ENCODE peak calls at places on chromosomes 13 and 19, in seven cellular contexts. One of them, this sample, is unnamed.

GRCh38 chr19:31315621-31316011 is 33.6 kb downstream of the TSHZ3 start:
- DNase-seq in activated CD8-positive, alpha-beta memory T cell treated with anti-CD3 and anti-CD28 coated beads, Interleukin-2, amount 10 ng/mL, durations not matched to agents 7 days and 5 days: no peak
- DNase-seq in T follicular helper cell: no peak
- DNase-seq in left colon: no peak
- DNase-seq in neuronal stem cell: no peak
- DNase-seq in stimulated activated CD4-positive, alpha-beta T cell treated with anti-CD3 and anti-CD28 coated beads, Interleukin-12 subunit alpha, Interleukin-12 subunit beta, amount 100 ng/mL, for 24 hours: no peak
- DNase-seq in cardiac fibroblast: no peak
- DNase-seq in this sample: no peak

GRCh38 chr19:15487038-15487437 is 7.7 kb upstream of the PGLYRP2 start:
- DNase-seq in stimulated activated CD4-positive, alpha-beta T cell treated with anti-CD3 and anti-CD28 coated beads, Interleukin-12 subunit alpha, Interleukin-12 subunit beta, amount 100 ng/mL, for 24 hours: no peak
- DNase-seq in cardiac fibroblast: no peak
- DNase-seq in neuronal stem cell: no peak
- DNase-seq in T follicular helper cell: no peak
- DNase-seq in left colon: no peak
- DNase-seq in activated CD8-positive, alpha-beta memory T cell treated with anti-CD3 and anti-CD28 coated beads, Interleukin-2, amount 10 ng/mL, durations not matched to agents 7 days and 5 days: no peak
- DNase-seq in this sample: no peak

GRCh38 chr19:14162871-14163297 is 26.5 kb upstream of the ASF1B start:
- DNase-seq in T follicular helper cell: no peak
- DNase-seq in activated CD8-positive, alpha-beta memory T cell treated with anti-CD3 and anti-CD28 coated beads, Interleukin-2, amount 10 ng/mL, durations not matched to agents 7 days and 5 days: no peak
- DNase-seq in stimulated activated CD4-positive, alpha-beta T cell treated with anti-CD3 and anti-CD28 coated beads, Interleukin-12 subunit alpha, Interleukin-12 subunit beta, amount 100 ng/mL, for 24 hours: no peak
- DNase-seq in neuronal stem cell: no peak
- DNase-seq in left colon: no peak
- DNase-seq in cardiac fibroblast: no peak
- DNase-seq in this sample: no peak

GRCh38 chr13:94090773-94091172 is 388.7 kb downstream of the DCT start:
- DNase-seq in left colon: no peak
- DNase-seq in T follicular helper cell: no peak
- DNase-seq in cardiac fibroblast: no peak
- DNase-seq in activated CD8-positive, alpha-beta memory T cell treated with anti-CD3 and anti-CD28 coated beads, Interleukin-2, amount 10 ng/mL, durations not matched to agents 7 days and 5 days: no peak
- DNase-seq in stimulated activated CD4-positive, alpha-beta T cell treated with anti-CD3 and anti-CD28 coated beads, Interleukin-12 subunit alpha, Interleukin-12 subunit beta, amount 100 ng/mL, for 24 hours: no peak
- DNase-seq in neuronal stem cell: no peak
- DNase-seq in this sample: no peak

GRCh38 chr19:13984186-13984585 is 21.9 kb downstream of the RFX1 start:
- DNase-seq in neuronal stem cell: no peak
- DNase-seq in activated CD8-positive, alpha-beta memory T cell treated with anti-CD3 and anti-CD28 coated beads, Interleukin-2, amount 10 ng/mL, durations not matched to agents 7 days and 5 days: no peak
- DNase-seq in T follicular helper cell: no peak
- DNase-seq in stimulated activated CD4-positive, alpha-beta T cell treated with anti-CD3 and anti-CD28 coated beads, Interleukin-12 subunit alpha, Interleukin-12 subunit beta, amount 100 ng/mL, for 24 hours: no peak
- DNase-seq in left colon: no peak
- DNase-seq in cardiac fibroblast: no peak
- DNase-seq in this sample: no peak

GRCh38 chr13:91358384-91358776 is 10.9 kb downstream of the MIR17HG start:
- DNase-seq in activated CD8-positive, alpha-beta memory T cell treated with anti-CD3 and anti-CD28 coated beads, Interleukin-2, amount 10 ng/mL, durations not matched to agents 7 days and 5 days: no peak
- DNase-seq in T follicular helper cell: no peak
- DNase-seq in neuronal stem cell: no peak
- DNase-seq in stimulated activated CD4-positive, alpha-beta T cell treated with anti-CD3 and anti-CD28 coated beads, Interleukin-12 subunit alpha, Interleukin-12 subunit beta, amount 100 ng/mL, for 24 hours: no peak
- DNase-seq in left colon: no peak
- DNase-seq in cardiac fibroblast: no peak
- DNase-seq in this sample: no peak

GRCh38 chr13:102878491-102878890 is 32.7 kb downstream of the ERCC5 start:
- DNase-seq in neuronal stem cell: peak
- DNase-seq in T follicular helper cell: no peak
- DNase-seq in stimulated activated CD4-positive, alpha-beta T cell treated with anti-CD3 and anti-CD28 coated beads, Interleukin-12 subunit alpha, Interleukin-12 subunit beta, amount 100 ng/mL, for 24 hours: no peak
- DNase-seq in activated CD8-positive, alpha-beta memory T cell treated with anti-CD3 and anti-CD28 coated beads, Interleukin-2, amount 10 ng/mL, durations not matched to agents 7 days and 5 days: no peak
- DNase-seq in left colon: no peak
- DNase-seq in cardiac fibroblast: peak
- DNase-seq in this sample: no peak

GRCh38 chr19:7478173-7478842 is 10.5 kb downstream of the PEX11G start:
- DNase-seq in cardiac fibroblast: no peak
- DNase-seq in T follicular helper cell: no peak
- DNase-seq in activated CD8-positive, alpha-beta memory T cell treated with anti-CD3 and anti-CD28 coated beads, Interleukin-2, amount 10 ng/mL, durations not matched to agents 7 days and 5 days: no peak
- DNase-seq in left colon: no peak
- DNase-seq in neuronal stem cell: no peak
- DNase-seq in stimulated activated CD4-positive, alpha-beta T cell treated with anti-CD3 and anti-CD28 coated beads, Interleukin-12 subunit alpha, Interleukin-12 subunit beta, amount 100 ng/mL, for 24 hours: no peak
- DNase-seq in this sample: no peak

GRCh38 chr19:33948651-33949335 is 152.1 kb downstream of the KCTD15 start:
- DNase-seq in left colon: no peak
- DNase-seq in activated CD8-positive, alpha-beta memory T cell treated with anti-CD3 and anti-CD28 coated beads, Interleukin-2, amount 10 ng/mL, durations not matched to agents 7 days and 5 days: no peak
- DNase-seq in neuronal stem cell: no peak
- DNase-seq in stimulated activated CD4-positive, alpha-beta T cell treated with anti-CD3 and anti-CD28 coated beads, Interleukin-12 subunit alpha, Interleukin-12 subunit beta, amount 100 ng/mL, for 24 hours: no peak
- DNase-seq in cardiac fibroblast: no peak
- DNase-seq in T follicular helper cell: no peak
- DNase-seq in this sample: no peak

GRCh38 chr13:109723046-109723445 is 63.3 kb downstream of the IRS2 start:
- DNase-seq in stimulated activated CD4-positive, alpha-beta T cell treated with anti-CD3 and anti-CD28 coated beads, Interleukin-12 subunit alpha, Interleukin-12 subunit beta, amount 100 ng/mL, for 24 hours: no peak
- DNase-seq in cardiac fibroblast: no peak
- DNase-seq in T follicular helper cell: no peak
- DNase-seq in activated CD8-positive, alpha-beta memory T cell treated with anti-CD3 and anti-CD28 coated beads, Interleukin-2, amount 10 ng/mL, durations not matched to agents 7 days and 5 days: no peak
- DNase-seq in left colon: no peak
- DNase-seq in neuronal stem cell: no peak
- DNase-seq in this sample: no peak

GRCh38 chr13:110719036-110719710 is 5.7 kb downstream of the ING1 start:
- DNase-seq in T follicular helper cell: no peak
- DNase-seq in cardiac fibroblast: no peak
- DNase-seq in activated CD8-positive, alpha-beta memory T cell treated with anti-CD3 and anti-CD28 coated beads, Interleukin-2, amount 10 ng/mL, durations not matched to agents 7 days and 5 days: no peak
- DNase-seq in left colon: no peak
- DNase-seq in stimulated activated CD4-positive, alpha-beta T cell treated with anti-CD3 and anti-CD28 coated beads, Interleukin-12 subunit alpha, Interleukin-12 subunit beta, amount 100 ng/mL, for 24 hours: no peak
- DNase-seq in neuronal stem cell: no peak
- DNase-seq in this sample: no peak

GRCh38 chr13:101572456-101572855 is 120.0 kb downstream of the ITGBL1 start:
- DNase-seq in stimulated activated CD4-positive, alpha-beta T cell treated with anti-CD3 and anti-CD28 coated beads, Interleukin-12 subunit alpha, Interleukin-12 subunit beta, amount 100 ng/mL, for 24 hours: no peak
- DNase-seq in cardiac fibroblast: peak
- DNase-seq in left colon: no peak
- DNase-seq in neuronal stem cell: no peak
- DNase-seq in activated CD8-positive, alpha-beta memory T cell treated with anti-CD3 and anti-CD28 coated beads, Interleukin-2, amount 10 ng/mL, durations not matched to agents 7 days and 5 days: no peak
- DNase-seq in T follicular helper cell: no peak
- DNase-seq in this sample: no peak

This sample was measured in natural killer cell treated with Interleukin-12 subunit alpha and Interleukin-12 subunit beta and Interleukin-15 and Interleukin-18, amount 100 ng/mL, for 72 hours.